ENCODE peak calls at places on chromosomes 16 and 17, in six cellular contexts. J, B, C, S, U and V are unnamed samples.

GRCh38 chr17:7557147-7557764 is 1.3 kb upstream of the TNFSF13 start:
- DNase-seq in J (no peak), B (no peak), C (no peak), S (no peak), U (no peak), V (no peak)

GRCh38 chr17:8803531-8804416 is 4.6 kb upstream of the MFSD6L start:
- DNase-seq in J (no peak), B (no peak), C (no peak), S (peak), U (no peak), V (no peak)

GRCh38 chr16:89449726-89450335 is 40.5 kb downstream of the ANKRD11 start:
- DNase-seq in J (no peak), B (no peak), C (no peak), S (peak), U (no peak), V (no peak)

GRCh38 chr17:1936766-1937165 is 88.4 kb downstream of the RTN4RL1 start:
- DNase-seq in J (no peak), B (no peak), C (no peak), S (no peak), U (no peak), V (no peak)

GRCh38 chr16:81673432-81673831 is 105.7 kb upstream of the PLCG2 start:
- DNase-seq in J (no peak), B (no peak), C (no peak), S (no peak), U (no peak), V (no peak)

GRCh38 chr17:17751489-17751995 is 70.3 kb downstream of the RAI1 start:
- DNase-seq in J (no peak), B (no peak), C (no peak), S (peak), U (no peak), V (no peak)

GRCh38 chr16:8929086-8929748 is 34.5 kb downstream of the USP7 start:
- DNase-seq in J (no peak), B (peak), C (no peak), S (peak), U (no peak), V (no peak)

GRCh38 chr17:78306913-78307312 is 53.0 kb downstream of the SOCS3 start:
- DNase-seq in J (no peak), B (no peak), C (no peak), S (no peak), U (no peak), V (no peak)

GRCh38 chr16:19289805-19290490 is 4.4 kb downstream of the CLEC19A start:
- DNase-seq in J (no peak), B (no peak), C (no peak), S (no peak), U (no peak), V (no peak)

GRCh38 chr17:72502111-72502939 is 381.5 kb downstream of the SOX9 start:
- DNase-seq in J (no peak), B (no peak), C (peak), S (no peak), U (no peak), V (no peak)

GRCh38 chr17:82963104-82963950 is 116.1 kb upstream of the METRNL start:
- DNase-seq in J (peak), B (no peak), C (peak), S (peak), U (peak), V (no peak)

GRCh38 chr17:77373298-77374169 is 232.8 kb downstream of the SEC14L1 start:
- DNase-seq in J (peak), B (no peak), C (no peak), S (no peak), U (no peak), V (peak)

GRCh38 chr16:73006021-73006420 is 41.9 kb downstream of the ZFHX3 start:
- DNase-seq in J (no peak), B (no peak), C (no peak), S (no peak), U (no peak), V (no peak)

GRCh38 chr16:85296859-85297698 is 184.8 kb upstream of the CIBAR2 start:
- DNase-seq in J (no peak), B (no peak), C (no peak), S (peak), U (peak), V (peak)

GRCh38 chr17:55487727-55488436 is 23.4 kb downstream of the SMIM36 start:
- DNase-seq in J (no peak), B (no peak), C (no peak), S (no peak), U (no peak), V (no peak)

GRCh38 chr17:83113792-83114191 is 34.4 kb downstream of the METRNL start:
- DNase-seq in J (no peak), B (no peak), C (no peak), S (no peak), U (no peak), V (no peak)

GRCh38 chr17:67515490-67516088 is 138.5 kb downstream of the PITPNC1 start:
- DNase-seq in J (no peak), B (no peak), C (no peak), S (no peak), U (no peak), V (no peak)

GRCh38 chr17:71494456-71494855 is 626.4 kb upstream of the SOX9 start:
- DNase-seq in J (no peak), B (no peak), C (no peak), S (no peak), U (no peak), V (no peak)

GRCh38 chr16:55189975-55190636 is 133.9 kb upstream of the IRX6 start:
- DNase-seq in J (no peak), B (no peak), C (no peak), S (no peak), U (no peak), V (no peak)

GRCh38 chr16:83113317-83113716 is 486.5 kb downstream of the CDH13 start:
- DNase-seq in J (no peak), B (no peak), C (no peak), S (peak), U (peak), V (no peak)

GRCh38 chr17:79090503-79091372 is 16.1 kb downstream of the ENGASE start:
- DNase-seq in J (no peak), B (no peak), C (no peak), S (peak), U (peak), V (no peak)

GRCh38 chr17:70110443-70110880 is 35.4 kb downstream of the KCNJ16 start:
- DNase-seq in J (no peak), B (no peak), C (peak), S (no peak), U (no peak), V (no peak)

GRCh38 chr16:67939507-67940435 is 3.1 kb upstream of the PSMB10 start:
- DNase-seq in J (peak), B (no peak), C (no peak), S (no peak), U (no peak), V (no peak)

GRCh38 chr17:74860229-74860998 is 729 bp upstream of the GRIN2C start:
- DNase-seq in J (peak), B (no peak), C (no peak), S (no peak), U (no peak), V (no peak)

GRCh38 chr17:58200024-58200633 is 7.6 kb downstream of the EPX start:
- DNase-seq in J (peak), B (no peak), C (peak), S (peak), U (peak), V (peak)

GRCh38 chr16:78624349-78624748 is 524.9 kb downstream of the WWOX start:
- DNase-seq in J (no peak), B (no peak), C (no peak), S (no peak), U (no peak), V (no peak)

GRCh38 chr16:68420366-68420765 is 27.9 kb downstream of the SMPD3 start:
- DNase-seq in J (no peak), B (peak), C (no peak), S (no peak), U (no peak), V (no peak)

GRCh38 chr17:29133146-29133713 is 47.0 kb downstream of the MYO18A start:
- DNase-seq in J (no peak), B (no peak), C (peak), S (no peak), U (peak), V (no peak)

GRCh38 chr16:72865258-72865657 is 182.7 kb downstream of the ZFHX3 start:
- DNase-seq in J (no peak), B (no peak), C (no peak), S (no peak), U (no peak), V (no peak)

GRCh38 chr16:82629441-82630027 is 2.8 kb downstream of the CDH13 start:
- DNase-seq in J (no peak), B (no peak), C (peak), S (no peak), U (peak), V (no peak)